ENCODE peak calls at places on chromosomes 6 and 20, in seven cellular contexts. I is astrocyte, H is PC-9, F is Panc1, O is ovary, A is upper lobe of right lung, U is AG04450. N is an unnamed sample.

GRCh38 chr20:829531-829930 is 4.0 kb upstream of the FAM110A start:
- DNase-seq in I (peak), H (no peak), F (no peak), O (no peak), A (peak), U (no peak), N (no peak)

GRCh38 chr6:165049362-165049761 is 260.0 kb downstream of the C6orf118 start:
- DNase-seq in I (peak), H (peak), F (no peak), O (no peak), A (no peak), U (no peak), N (peak)

GRCh38 chr20:461254-462198 is 807 bp downstream of the TBC1D20 start:
- DNase-seq in I (peak), H (peak), F (no peak), O (no peak), A (peak), U (no peak), N (peak)

GRCh38 chr6:134258849-134259306 is 59.0 kb downstream of the SGK1 start:
- DNase-seq in I (no peak), H (no peak), F (no peak), O (no peak), A (no peak), U (no peak), N (no peak)

GRCh38 chr6:16239090-16239797 is 857 bp downstream of the GMPR start:
- DNase-seq in I (no peak), H (peak), F (no peak), O (peak), A (peak), U (no peak), N (peak)

GRCh38 chr6:69957990-69958559 is 91.7 kb downstream of the COL19A1 start:
- DNase-seq in I (peak), H (no peak), F (no peak), O (no peak), A (no peak), U (no peak), N (no peak)

GRCh38 chr6:113120214-113120576 is 737.0 kb upstream of the MARCKS start:
- DNase-seq in I (peak), H (peak), F (no peak), O (no peak), A (no peak), U (peak), N (peak)

GRCh38 chr6:6003334-6004146 is 3.2 kb downstream of the NRN1 start:
- DNase-seq in I (no peak), H (no peak), F (no peak), O (no peak), A (no peak), U (no peak), N (no peak)

GRCh38 chr6:13711384-13711725 is 280 bp downstream of the RANBP9 start:
- DNase-seq in I (peak), H (no peak), F (no peak), O (no peak), A (no peak), U (no peak), N (no peak)

GRCh38 chr6:4814212-4814611 is 38.0 kb downstream of the CDYL start:
- DNase-seq in I (no peak), H (no peak), F (no peak), O (no peak), A (no peak), U (no peak), N (no peak)

GRCh38 chr20:25017257-25017803 is 24.8 kb upstream of the APMAP start:
- DNase-seq in I (no peak), H (peak), F (no peak), O (no peak), A (peak), U (no peak), N (peak)

GRCh38 chr6:72712921-72713320 is 91.1 kb downstream of the KCNQ5 start:
- DNase-seq in I (no peak), H (no peak), F (no peak), O (no peak), A (no peak), U (no peak), N (no peak)

GRCh38 chr6:21342496-21342895 is 251.1 kb upstream of the SOX4 start:
- DNase-seq in I (no peak), H (no peak), F (no peak), O (no peak), A (no peak), U (no peak), N (no peak)

GRCh38 chr6:135323979-135324378 is 142.9 kb downstream of the MYB start:
- DNase-seq in I (no peak), H (no peak), F (no peak), O (no peak), A (no peak), U (no peak), N (no peak)

GRCh38 chr6:46015119-46015968 is at the start of gene CLIC5:
- DNase-seq in I (no peak), H (peak), F (no peak), O (peak), A (peak), U (no peak), N (no peak)

GRCh38 chr6:144395014-144395413 is 109.9 kb downstream of the UTRN start:
- DNase-seq in I (no peak), H (no peak), F (no peak), O (no peak), A (no peak), U (no peak), N (peak)

GRCh38 chr20:58177799-58178198 is 50.7 kb downstream of the ANKRD60 start:
- DNase-seq in I (no peak), H (no peak), F (no peak), O (no peak), A (no peak), U (no peak), N (no peak)

GRCh38 chr6:155130161-155130853 is 133.5 kb upstream of the CLDN20 start:
- DNase-seq in I (peak), H (no peak), F (no peak), O (no peak), A (no peak), U (no peak), N (no peak)

GRCh38 chr6:83860347-83860731 is 850 bp downstream of the CYB5R4 start:
- DNase-seq in I (no peak), H (no peak), F (no peak), O (no peak), A (no peak), U (no peak), N (no peak)

GRCh38 chr6:83854766-83855165 is 1.6 kb downstream of the RIPPLY2 start:
- DNase-seq in I (no peak), H (no peak), F (no peak), O (no peak), A (no peak), U (no peak), N (no peak)

GRCh38 chr6:83862776-83863471 is 3.4 kb downstream of the CYB5R4 start:
- DNase-seq in I (peak), H (no peak), F (no peak), O (no peak), A (no peak), U (no peak), N (no peak)

GRCh38 chr6:83861077-83861476 is 1.6 kb downstream of the CYB5R4 start:
- DNase-seq in I (no peak), H (no peak), F (no peak), O (no peak), A (no peak), U (no peak), N (no peak)

DNA sequence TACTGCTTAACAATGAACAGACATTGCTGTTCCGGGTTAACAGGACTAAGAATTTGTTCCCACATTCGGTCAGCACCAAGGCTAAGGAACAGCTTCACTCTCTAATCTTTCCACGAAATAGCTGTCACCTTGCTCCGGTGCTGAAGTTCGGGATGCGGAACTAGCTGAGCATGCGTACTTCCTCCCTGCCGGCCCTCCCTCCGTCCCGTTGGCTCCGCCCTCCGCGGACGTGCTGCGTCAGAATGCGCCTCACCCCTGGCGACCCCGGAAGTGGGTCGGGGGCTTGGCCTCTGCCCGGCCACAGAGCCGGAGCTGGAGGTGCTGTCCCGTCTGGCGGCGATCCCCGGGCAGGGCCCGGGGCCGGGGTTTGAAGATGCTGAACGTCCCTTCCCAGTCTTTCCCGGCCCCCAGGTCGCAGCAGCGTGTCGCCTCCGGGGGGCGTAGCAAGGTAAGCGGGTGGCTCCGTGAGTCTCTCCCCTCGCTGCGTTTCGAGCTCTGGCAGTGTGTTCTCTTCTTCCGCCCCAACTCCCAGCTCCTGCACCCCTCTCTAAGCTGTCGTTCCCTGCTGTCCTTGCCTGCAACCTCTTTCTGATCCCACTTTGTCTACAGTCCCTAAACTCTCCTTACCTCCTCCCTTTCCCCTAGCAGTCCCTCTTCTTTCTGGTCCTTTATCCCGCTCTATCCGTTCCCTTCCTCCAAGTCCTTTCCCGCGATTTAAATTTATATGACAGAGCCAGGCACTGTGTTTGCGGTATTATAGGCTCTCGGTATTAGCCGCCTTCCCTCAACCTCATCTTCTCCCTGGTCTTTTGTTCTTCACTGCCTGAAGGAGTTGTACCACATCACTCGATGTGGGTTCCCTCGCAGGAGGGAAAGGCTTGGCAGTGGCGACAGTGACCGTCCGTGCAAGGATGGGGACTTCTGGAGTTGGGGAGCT is at the start of gene CYB5R4:
- DNase-seq in I (peak), H (peak), F (peak), O (peak), A (peak), U (peak), N (peak)
- TF ChIP-seq CTCF in I (peak), H (peak), F (peak), O (no peak), A (peak), U (peak), N (peak)

GRCh38 chr6:44102527-44102926 is 24.7 kb downstream of the MRPL14 start:
- DNase-seq in I (no peak), H (no peak), F (no peak), O (no peak), A (no peak), U (no peak), N (no peak)

GRCh38 chr6:44100088-44100550 is 27.1 kb downstream of the MRPL14 start:
- DNase-seq in I (no peak), H (peak), F (no peak), O (no peak), A (no peak), U (no peak), N (no peak)

GRCh38 chr6:44104661-44105060 is 22.6 kb downstream of the MRPL14 start:
- DNase-seq in I (no peak), H (no peak), F (no peak), O (no peak), A (no peak), U (no peak), N (no peak)

GRCh38 chr6:44099192-44099591 is 28.1 kb downstream of the MRPL14 start:
- DNase-seq in I (no peak), H (no peak), F (no peak), O (no peak), A (no peak), U (no peak), N (no peak)

DNA sequence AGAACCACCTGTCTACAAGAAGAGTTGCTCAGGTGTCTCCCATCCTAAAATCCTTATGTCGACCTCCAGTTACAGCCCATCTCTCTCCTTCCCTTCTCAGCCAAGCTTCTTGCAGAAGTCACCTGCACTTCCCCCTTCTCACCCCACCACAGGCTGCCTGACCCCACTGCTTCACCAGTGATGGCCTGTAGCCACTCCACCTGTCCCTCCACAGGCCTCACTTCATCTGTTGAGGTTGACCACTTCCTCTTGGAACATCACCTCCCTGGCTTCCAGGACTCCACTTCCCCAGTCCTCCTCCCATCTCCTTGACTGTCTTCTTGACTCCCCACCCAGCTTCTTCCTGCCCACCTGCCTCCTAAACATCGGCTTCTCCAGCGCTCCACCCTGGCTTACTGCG is 25.4 kb downstream of the MRPL14 start:
- DNase-seq in I (no peak), H (no peak), F (no peak), O (no peak), A (no peak), U (no peak), N (no peak)
- H3K27ac ChIP-seq in I (no peak), H (no peak), F (no peak), O (no peak), A (no peak), U (no peak), N (peak)

GRCh38 chr20:56630086-56630493 is 984 bp downstream of the TFAP2C start:
- DNase-seq in I (peak), H (peak), F (no peak), O (peak), A (peak), U (no peak), N (peak)
- TF ChIP-seq CTCF in I (peak), H (peak), F (peak), O (no peak), A (peak), U (no peak), N (peak)

GRCh38 chr20:5078399-5078958 is 41.3 kb downstream of the PCNA start:
- DNase-seq in I (no peak), H (peak), F (no peak), O (peak), A (peak), U (no peak), N (peak)
- H3K27ac ChIP-seq in I (no peak), H (no peak), F (peak), O (no peak), A (peak), U (no peak), N (peak)

GRCh38 chr20:11556410-11556809 is 361.3 kb upstream of the BTBD3 start:
- DNase-seq in I (no peak), H (no peak), F (no peak), O (no peak), A (no peak), U (no peak), N (no peak)

GRCh38 chr20:11551491-11551890 is 366.2 kb upstream of the BTBD3 start:
- DNase-seq in I (no peak), H (no peak), F (no peak), O (no peak), A (no peak), U (no peak), N (no peak)

GRCh38 chr20:11549172-11550117 is 368.2 kb upstream of the BTBD3 start:
- DNase-seq in I (no peak), H (no peak), F (no peak), O (no peak), A (no peak), U (no peak), N (no peak)

GRCh38 chr20:11555510-11555909 is 362.2 kb upstream of the BTBD3 start:
- DNase-seq in I (no peak), H (no peak), F (no peak), O (no peak), A (no peak), U (no peak), N (no peak)

GRCh38 chr20:11553603-11554002 is 364.1 kb upstream of the BTBD3 start:
- DNase-seq in I (no peak), H (no peak), F (no peak), O (no peak), A (no peak), U (no peak), N (peak)
- TF ChIP-seq CTCF in I (peak), H (peak), F (peak), O (no peak), A (peak), U (peak), N (peak)